ENCODE peak calls at places on chromosome 14, in four cellular contexts. J is trophoblast cell, Y is H9, P is IMR-90. S is an unnamed sample.

GRCh38 chr14:68199465-68200145 is 380.0 kb downstream of the RAD51B start:
- DNase-seq in J (no peak), Y (peak; percentile 68), P (no peak), S (peak; percentile 67)

GRCh38 chr14:39467889-39468524 is 35.8 kb upstream of the FBXO33 start:
- DNase-seq in J (peak; percentile 30), Y (peak; percentile 70), P (peak; percentile 43), S (no peak)

GRCh38 chr14:101980700-101981099 is 16.3 kb downstream of the DYNC1H1 start:
- DNase-seq in J (peak; percentile 96), Y (no peak), P (peak; percentile 99), S (no peak)

GRCh38 chr14:91996951-91997371 is 42.9 kb downstream of the TRIP11 start:
- DNase-seq in J (peak; percentile 57), Y (no peak), P (peak; percentile 72), S (peak; percentile 17)

GRCh38 chr14:97878727-97879126 is 1081.5 kb downstream of the VRK1 start:
- DNase-seq in J (no peak), Y (no peak), P (no peak), S (no peak)

GRCh38 chr14:91257328-91258020 is 13.0 kb upstream of the GPR68 start:
- DNase-seq in J (no peak), Y (no peak), P (no peak), S (no peak)

GRCh38 chr14:69471916-69472315 is 12.6 kb upstream of the PLEKHD1 start:
- DNase-seq in J (no peak), Y (no peak), P (no peak), S (no peak)

GRCh38 chr14:31172084-31172483 is 35.5 kb downstream of the HECTD1 start:
- DNase-seq in J (no peak), Y (no peak), P (peak; percentile 61), S (no peak)

GRCh38 chr14:50001999-50002925 is 109.4 kb downstream of the ARF6 start:
- DNase-seq in J (peak; percentile 15), Y (no peak), P (no peak), S (no peak)

GRCh38 chr14:50121506-50121905 is 5.1 kb upstream of the VCPKMT start:
- DNase-seq in J (no peak), Y (no peak), P (no peak), S (no peak)

GRCh38 chr14:97584528-97584927 is 787.3 kb downstream of the VRK1 start:
- DNase-seq in J (no peak), Y (peak; percentile 50), P (no peak), S (no peak)

GRCh38 chr14:34554540-34555250 is 15.2 kb upstream of the EAPP start:
- DNase-seq in J (peak; percentile 79), Y (no peak), P (peak; percentile 37), S (no peak)

GRCh38 chr14:103659631-103660030 is 30.6 kb downstream of the KLC1 start:
- DNase-seq in J (peak; percentile 87), Y (no peak), P (no peak), S (no peak)

GRCh38 chr14:95273041-95273978 is 46.4 kb downstream of the CLMN start:
- DNase-seq in J (peak; percentile 96), Y (no peak), P (no peak), S (no peak)

GRCh38 chr14:73786942-73787759 is 64.5 kb upstream of the PTGR2 start:
- DNase-seq in J (peak; percentile 71), Y (peak; percentile 56), P (peak; percentile 35), S (no peak)
- H3K14ac ChIP-seq in J (peak overlapping the region; percentile 97), Y (peak overlapping the region; percentile 68), P (peak overlapping the region; percentile 99), S (no peak overlapping the region)

GRCh38 chr14:77058785-77059184 is 30.3 kb upstream of the IRF2BPL start:
- DNase-seq in J (no peak), Y (no peak), P (no peak), S (no peak)
- H3K9ac ChIP-seq in J (no peak overlapping the region), Y (no peak overlapping the region), P (no peak overlapping the region), S (no peak overlapping the region)

DNA sequence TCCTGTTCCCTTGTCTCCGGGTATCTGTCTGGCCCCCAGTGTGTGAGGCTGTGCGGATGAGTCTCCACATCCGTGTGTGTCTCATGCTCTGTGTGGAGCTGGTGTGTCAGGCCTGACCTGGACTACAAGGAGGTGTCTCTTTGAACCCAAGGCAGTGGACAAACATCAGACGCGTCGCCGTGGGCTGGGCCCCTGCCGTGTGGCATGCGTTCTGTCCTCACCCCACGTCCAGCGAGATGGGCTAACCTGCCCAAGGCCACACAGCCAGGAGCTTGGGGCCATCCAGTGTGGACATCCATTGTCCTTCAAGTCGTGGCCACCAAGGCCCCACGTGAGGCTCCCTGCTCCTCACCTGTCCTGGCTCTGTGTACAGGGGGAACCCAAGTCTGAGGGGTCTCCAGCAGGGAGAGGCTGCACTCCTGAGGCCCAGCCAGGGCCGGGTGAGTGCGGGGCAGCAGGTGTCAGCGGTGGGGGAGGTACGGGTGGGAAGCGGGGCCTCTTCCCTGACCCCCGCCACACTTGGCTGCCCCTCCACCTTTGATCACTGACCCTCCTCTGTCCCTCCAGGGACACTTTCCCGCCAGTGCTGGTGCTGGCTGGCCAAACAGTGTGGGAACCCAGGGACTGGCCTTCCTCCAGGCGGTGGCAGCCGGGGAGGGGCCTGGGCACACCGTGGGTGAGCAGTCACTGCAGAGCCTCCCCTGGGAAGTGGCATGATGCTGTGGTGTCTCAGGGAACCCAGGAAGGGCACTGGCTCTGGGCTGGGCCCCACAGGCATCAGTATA is 48.5 kb downstream of the CYP46A1 start:
- DNase-seq in J (no peak), Y (peak; percentile 24), P (no peak), S (no peak)
- H3K14ac ChIP-seq in J (no peak overlapping the region), Y (no peak overlapping the region), P (no peak overlapping the region), S (peak overlapping the region; percentile 14)

GRCh38 chr14:61536661-61537566 is 158.4 kb upstream of the HIF1A start:
- DNase-seq in J (peak; percentile 78), Y (no peak), P (no peak), S (no peak)
- H3K9ac ChIP-seq in J (no peak overlapping the region), Y (no peak overlapping the region), P (peak overlapping the region; percentile 31), S (no peak overlapping the region)

GRCh38 chr14:104732355-104732804 is 8.4 kb downstream of the ADSS1 start:
- DNase-seq in J (no peak), Y (no peak), P (no peak), S (no peak)

GRCh38 chr14:104734601-104734990 is 10.6 kb downstream of the ADSS1 start:
- DNase-seq in J (no peak), Y (no peak), P (no peak), S (no peak)

GRCh38 chr14:104734991-104735779 is 11.2 kb downstream of the ADSS1 start:
- DNase-seq in J (peak; percentile 44), Y (no peak), P (no peak), S (no peak)

GRCh38 chr14:104732931-104733681 is 9.1 kb downstream of the ADSS1 start:
- DNase-seq in J (no peak), Y (no peak), P (no peak), S (no peak)

GRCh38 chr14:104734051-104734587 is 10.1 kb downstream of the ADSS1 start:
- DNase-seq in J (no peak), Y (no peak), P (no peak), S (no peak)
- H3K14ac ChIP-seq in J (no peak overlapping the region), Y (no peak overlapping the region), P (no peak overlapping the region), S (peak overlapping the region; percentile 71)

S was measured in neuronal stem cell.